ENCODE peak calls at places on chromosomes 11 and 22, in four cellular contexts. X, K, M and I are unnamed samples. For H3K36me3, the result is how much of the 10 kb centered on the place peaks cover.

GRCh38 chr11:76371170-76371569 is 9.8 kb downstream of the THAP12 start:
- DNase-seq in X (no peak), K (no peak), M (no peak), I (no peak)

GRCh38 chr11:128764617-128765095 is 70.8 kb downstream of the FLI1 start:
- DNase-seq in X (no peak), K (no peak), M (no peak), I (peak)

GRCh38 chr22:49426098-49426497 is 401.6 kb downstream of the BRD1 start:
- DNase-seq in X (no peak), K (no peak), M (no peak), I (peak)

GRCh38 chr22:29859976-29860766 is 22.1 kb upstream of the ASCC2 start:
- DNase-seq in X (no peak), K (no peak), M (no peak), I (no peak)

GRCh38 chr11:64757549-64758329 is 2.0 kb downstream of the PYGM start:
- DNase-seq in X (no peak), K (no peak), M (peak), I (no peak)

GRCh38 chr11:121514401-121514981 is 61.7 kb upstream of the SORL1-AS1 start:
- DNase-seq in X (no peak), K (no peak), M (no peak), I (no peak)

GRCh38 chr22:41827671-41828070 is 5.2 kb upstream of the SREBF2 start:
- DNase-seq in X (no peak), K (no peak), M (no peak), I (no peak)

GRCh38 chr11:86341382-86341781 is 33.3 kb upstream of the CCDC81 start:
- DNase-seq in X (peak), K (no peak), M (no peak), I (peak)

GRCh38 chr22:42022162-42022847 is 23.7 kb downstream of the WBP2NL start:
- DNase-seq in X (no peak), K (no peak), M (no peak), I (no peak)

GRCh38 chr11:98040061-98040808 is 980.5 kb upstream of the CNTN5 start:
- DNase-seq in X (no peak), K (no peak), M (no peak), I (no peak)

GRCh38 chr11:6799402-6799801 is at the start of gene OR6A2:
- DNase-seq in X (peak), K (no peak), M (no peak), I (no peak)

GRCh38 chr22:36052505-36052941 is 23.9 kb upstream of the RBFOX2 start:
- DNase-seq in X (peak), K (no peak), M (no peak), I (no peak)

DNA sequence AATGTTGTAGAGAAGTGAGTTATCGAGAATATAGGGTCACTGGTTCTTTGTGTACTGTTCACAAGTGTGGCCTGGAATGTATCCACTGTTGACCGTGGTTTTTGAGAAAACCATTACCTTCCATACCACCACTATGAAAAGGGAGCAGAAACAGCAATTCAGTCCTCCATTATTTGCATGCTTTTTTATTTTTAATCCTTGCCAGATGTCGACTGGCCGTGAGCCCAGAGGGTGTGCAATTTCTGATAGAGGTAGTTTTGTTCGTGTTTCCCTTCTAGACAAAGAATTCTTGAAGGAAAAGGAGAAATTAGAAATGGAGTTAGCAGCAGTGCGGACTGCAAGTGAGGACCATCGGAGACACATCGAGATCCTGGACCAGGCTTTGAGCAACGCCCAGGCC is 81.7 kb downstream of the AMOTL1 start:
- DNase-seq in X (no peak), K (no peak), M (no peak), I (no peak)
- H3K36me3 ChIP-seq in X (under half), K (under half), M (half or more), I (under half)

GRCh38 chr11:114215871-114216803 is 80.1 kb upstream of the NNMT start:
- DNase-seq in X (peak), K (no peak), M (no peak), I (no peak)
- H3K4me3 ChIP-seq in X (no peak), K (no peak), M (no peak), I (no peak)

GRCh38 chr11:36398261-36398953 is 102.3 kb downstream of the PRR5L start:
- DNase-seq in X (no peak), K (no peak), M (peak), I (no peak)
- H3K36me3 ChIP-seq in X (under half), K (under half), M (under half), I (under half)

GRCh38 chr11:114566273-114566672 is 6.6 kb upstream of the NXPE1 start:
- DNase-seq in X (no peak), K (no peak), M (no peak), I (no peak)

GRCh38 chr11:114562166-114562916 is 2.7 kb upstream of the NXPE1 start:
- DNase-seq in X (peak), K (no peak), M (no peak), I (no peak)

GRCh38 chr11:114559425-114560310 is at the start of gene NXPE1:
- DNase-seq in X (peak), K (no peak), M (no peak), I (no peak)

GRCh38 chr11:114564836-114565235 is 5.2 kb upstream of the NXPE1 start:
- DNase-seq in X (no peak), K (no peak), M (no peak), I (no peak)

GRCh38 chr11:114563077-114563476 is 3.4 kb upstream of the NXPE1 start:
- DNase-seq in X (no peak), K (no peak), M (no peak), I (no peak)
- H3K4me3 ChIP-seq in X (no peak), K (no peak), M (no peak), I (no peak)

GRCh38 chr11:117172678-117173421 is 5.7 kb upstream of the SIDT2 start:
- DNase-seq in X (no peak), K (no peak), M (no peak), I (peak)

GRCh38 chr11:117169726-117170125 is 8.8 kb upstream of the SIDT2 start:
- DNase-seq in X (no peak), K (no peak), M (no peak), I (no peak)

GRCh38 chr11:117171007-117171647 is 7.4 kb upstream of the SIDT2 start:
- DNase-seq in X (no peak), K (no peak), M (no peak), I (no peak)

GRCh38 chr11:117171648-117172051 is 6.9 kb upstream of the SIDT2 start:
- DNase-seq in X (peak), K (no peak), M (no peak), I (peak)

GRCh38 chr11:117170210-117170609 is 8.3 kb upstream of the SIDT2 start:
- DNase-seq in X (no peak), K (no peak), M (no peak), I (no peak)
- H3K36me3 ChIP-seq in X (under half), K (under half), M (under half), I (under half)

DNA sequence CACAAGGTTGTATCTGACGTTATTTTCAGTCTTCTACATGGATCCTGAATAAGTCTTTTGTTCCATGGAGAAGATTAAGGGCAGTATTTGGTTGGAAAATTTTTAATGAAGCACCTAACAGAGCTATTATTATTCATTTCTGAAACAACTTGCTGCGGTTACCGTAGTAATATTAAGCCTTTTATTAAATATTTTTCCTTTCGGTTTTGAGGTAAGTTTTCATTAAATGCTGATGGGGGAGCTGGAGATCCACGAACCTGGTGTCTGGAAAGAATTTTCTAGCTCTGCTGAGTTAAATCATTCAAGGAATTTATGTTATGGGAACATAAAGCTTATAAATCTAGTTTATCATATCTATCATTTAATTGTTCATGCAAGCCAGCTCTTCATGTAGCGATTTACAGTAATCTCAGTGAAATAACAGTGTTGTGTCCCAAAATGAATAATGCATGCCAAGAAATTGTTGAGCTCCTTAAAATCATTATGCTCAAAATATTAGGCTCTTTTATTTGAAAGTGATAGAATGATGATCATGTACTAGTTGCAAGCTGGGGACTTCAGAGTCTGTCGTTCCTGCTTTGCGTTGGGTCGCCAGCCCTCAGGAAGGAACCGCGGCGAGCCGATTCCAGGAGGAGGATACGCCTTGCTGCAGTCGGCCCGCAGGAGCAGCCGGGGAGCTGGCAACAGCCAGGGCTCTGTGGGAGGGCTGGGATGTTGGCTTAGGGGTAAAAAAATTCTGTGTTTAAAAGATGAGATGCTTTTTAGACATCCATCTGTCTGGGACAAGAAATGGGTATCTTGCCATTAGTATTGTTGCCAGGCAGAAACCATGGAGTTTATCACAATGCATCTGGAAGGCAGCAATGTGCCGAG is 83.1 kb downstream of the TBC1D22A start:
- DNase-seq in X (no peak), K (no peak), M (no peak), I (no peak)
- H3K4me3 ChIP-seq in X (no peak), K (no peak), M (no peak), I (no peak)

GRCh38 chr22:44131412-44131811 is 49.3 kb upstream of the PARVG start:
- DNase-seq in X (no peak), K (no peak), M (no peak), I (no peak)

GRCh38 chr22:44132724-44133123 is 48.0 kb upstream of the PARVG start:
- DNase-seq in X (peak), K (no peak), M (no peak), I (no peak)

GRCh38 chr22:44133901-44134511 is 46.7 kb upstream of the PARVG start:
- DNase-seq in X (no peak), K (no peak), M (no peak), I (peak)

GRCh38 chr22:44133161-44133560 is 47.6 kb upstream of the PARVG start:
- DNase-seq in X (no peak), K (no peak), M (no peak), I (no peak)

DNA sequence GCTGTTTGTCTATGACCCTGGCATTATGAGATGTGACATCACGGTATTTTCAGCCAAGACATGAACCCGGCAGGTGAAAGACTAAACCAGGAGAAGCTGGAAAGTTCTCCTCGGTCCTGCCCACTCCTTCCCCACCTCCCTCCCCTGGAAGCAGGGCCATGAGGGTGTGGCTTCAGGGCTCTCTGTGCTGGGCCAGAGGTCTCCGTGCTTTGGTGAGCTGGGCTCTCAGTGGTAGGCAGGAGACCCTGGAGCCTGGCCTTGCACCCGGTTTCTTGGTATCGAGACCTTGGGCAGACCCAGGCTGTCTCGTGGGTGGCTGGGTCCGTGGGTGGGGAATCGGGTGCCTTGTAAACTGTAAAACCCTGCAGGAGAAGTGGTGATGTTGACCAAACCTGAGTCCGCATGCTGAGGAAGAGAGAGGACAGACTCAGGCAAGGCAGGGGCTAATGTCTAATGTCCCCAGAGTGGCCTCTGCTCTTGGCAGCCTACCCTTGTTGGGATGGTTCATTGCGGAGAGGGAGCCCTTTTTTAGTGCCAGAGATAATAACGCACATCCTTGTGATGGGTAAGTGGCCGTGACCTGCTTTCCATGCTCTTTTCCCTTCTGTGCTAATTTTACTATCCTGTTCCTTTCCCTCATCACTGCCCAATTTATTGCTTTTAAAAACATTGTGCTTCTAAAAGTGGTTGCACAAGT is 48.6 kb upstream of the PARVG start:
- DNase-seq in X (no peak), K (no peak), M (no peak), I (no peak)
- H3K36me3 ChIP-seq in X (under half), K (under half), M (under half), I (under half)